ENCODE peak calls at places on chromosomes 16 and 17, in six cellular contexts. N is ovary, E is tibial nerve, I is A549, P is body of pancreas, F is stomach. L is an unnamed sample.

GRCh38 chr17:72122668-72123495 is 2.1 kb downstream of the SOX9 start:
- DNase-seq in N (no peak), E (no peak), I (no peak), P (no peak), F (peak), L (no peak)

GRCh38 chr16:57999366-57999970 is 1.0 kb downstream of the ZNF319 start:
- DNase-seq in N (no peak), E (no peak), I (no peak), P (no peak), F (no peak), L (peak)

GRCh38 chr16:46689492-46690280 is at the start of gene ORC6:
- DNase-seq in N (peak), E (peak), I (peak), P (peak), F (peak), L (peak)

GRCh38 chr17:61464121-61464905 is 12.1 kb downstream of the TBX4 start:
- DNase-seq in N (peak), E (no peak), I (no peak), P (no peak), F (no peak), L (no peak)

GRCh38 chr16:533391-534088 is 6.0 kb downstream of the CAPN15 start:
- DNase-seq in N (peak), E (no peak), I (no peak), P (peak), F (peak), L (no peak)

GRCh38 chr16:84484579-84485254 is 19.7 kb downstream of the MEAK7 start:
- DNase-seq in N (peak), E (peak), I (peak), P (peak), F (peak), L (peak)

GRCh38 chr17:66951605-66951953 is 12.9 kb upstream of the CACNG4 start:
- DNase-seq in N (no peak), E (no peak), I (no peak), P (no peak), F (no peak), L (no peak)

GRCh38 chr16:64498363-64498762 is 623.5 kb downstream of the CDH11 start:
- DNase-seq in N (no peak), E (no peak), I (no peak), P (no peak), F (no peak), L (no peak)

GRCh38 chr17:74125160-74125559 is 78.3 kb upstream of the RPL38 start:
- DNase-seq in N (no peak), E (no peak), I (no peak), P (no peak), F (no peak), L (no peak)

GRCh38 chr17:50799582-50799981 is 32.3 kb upstream of the ANKRD40CL start:
- DNase-seq in N (no peak), E (no peak), I (no peak), P (no peak), F (no peak), L (no peak)

GRCh38 chr16:67399749-67400704 is 6.7 kb upstream of the TPPP3 start:
- DNase-seq in N (peak), E (no peak), I (no peak), P (no peak), F (no peak), L (no peak)

GRCh38 chr17:37743875-37744632 is 805 bp downstream of the HNF1B start:
- DNase-seq in N (no peak), E (no peak), I (peak), P (peak), F (peak), L (peak)

GRCh38 chr16:68823401-68823800 is 19.9 kb upstream of the TANGO6 start:
- DNase-seq in N (no peak), E (no peak), I (no peak), P (no peak), F (no peak), L (no peak)

GRCh38 chr16:81752225-81752875 is 26.7 kb upstream of the PLCG2 start:
- DNase-seq in N (no peak), E (no peak), I (no peak), P (peak), F (peak), L (peak)

GRCh38 chr16:4011225-4011939 is 104.9 kb downstream of the ADCY9 start:
- DNase-seq in N (no peak), E (no peak), I (no peak), P (no peak), F (no peak), L (no peak)

GRCh38 chr16:85554791-85555548 is 58.2 kb upstream of the GSE1 start:
- DNase-seq in N (peak), E (no peak), I (peak), P (peak), F (peak), L (peak)

GRCh38 chr16:85137323-85138072 is 25.2 kb upstream of the CIBAR2 start:
- DNase-seq in N (peak), E (peak), I (no peak), P (peak), F (peak), L (no peak)

DNA sequence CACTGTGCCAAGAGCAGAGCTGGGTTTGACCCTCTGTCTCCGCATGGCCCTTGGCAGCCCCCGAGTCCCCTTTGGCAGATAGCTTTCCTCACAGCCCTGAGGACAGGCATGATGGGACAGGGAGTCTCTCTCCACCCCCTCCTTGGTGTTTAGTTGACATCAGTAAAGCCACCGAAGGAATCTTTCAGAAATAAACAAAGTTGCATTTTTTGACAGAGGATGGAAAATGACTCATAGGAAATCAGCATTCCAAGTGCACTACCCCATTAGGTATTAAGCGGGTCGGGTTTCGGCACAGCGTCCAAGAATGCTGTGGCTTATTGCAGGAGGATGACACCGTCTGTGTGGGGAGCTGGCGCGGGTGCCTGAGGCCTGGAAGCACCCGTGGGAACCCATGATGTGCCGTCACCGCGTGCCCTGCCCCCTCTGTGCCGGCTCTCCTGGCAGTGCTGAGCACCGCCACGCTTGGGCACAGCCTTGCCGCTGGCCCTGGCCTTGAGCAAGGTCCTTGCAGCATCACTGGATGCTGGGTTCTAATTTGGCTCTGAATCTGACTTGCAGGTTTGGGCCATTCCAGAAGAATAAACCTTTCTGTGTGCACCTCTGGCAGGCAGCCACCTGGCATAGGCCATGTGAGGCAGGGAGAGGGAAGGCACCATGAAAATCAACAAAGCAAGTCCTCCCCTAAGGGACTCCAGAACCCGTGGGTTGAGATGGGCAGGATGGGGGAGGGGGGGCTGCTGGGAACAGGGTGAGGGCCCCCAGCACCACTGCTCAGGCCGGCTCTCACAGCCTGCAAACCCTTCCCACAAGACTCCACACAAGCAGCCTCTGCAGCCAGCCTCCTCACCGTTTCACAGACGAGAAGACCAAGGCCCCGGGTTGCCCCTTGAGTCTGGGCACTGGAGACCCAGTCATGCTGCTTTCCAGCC is 50.5 kb upstream of the ZNF469 start:
- DNase-seq in N (no peak), E (peak), I (peak), P (peak), F (peak), L (no peak)
- TF ChIP-seq POLR2A in N (no peak), E (no peak), I (no peak), P (no peak), F (no peak), L (no peak)

DNA sequence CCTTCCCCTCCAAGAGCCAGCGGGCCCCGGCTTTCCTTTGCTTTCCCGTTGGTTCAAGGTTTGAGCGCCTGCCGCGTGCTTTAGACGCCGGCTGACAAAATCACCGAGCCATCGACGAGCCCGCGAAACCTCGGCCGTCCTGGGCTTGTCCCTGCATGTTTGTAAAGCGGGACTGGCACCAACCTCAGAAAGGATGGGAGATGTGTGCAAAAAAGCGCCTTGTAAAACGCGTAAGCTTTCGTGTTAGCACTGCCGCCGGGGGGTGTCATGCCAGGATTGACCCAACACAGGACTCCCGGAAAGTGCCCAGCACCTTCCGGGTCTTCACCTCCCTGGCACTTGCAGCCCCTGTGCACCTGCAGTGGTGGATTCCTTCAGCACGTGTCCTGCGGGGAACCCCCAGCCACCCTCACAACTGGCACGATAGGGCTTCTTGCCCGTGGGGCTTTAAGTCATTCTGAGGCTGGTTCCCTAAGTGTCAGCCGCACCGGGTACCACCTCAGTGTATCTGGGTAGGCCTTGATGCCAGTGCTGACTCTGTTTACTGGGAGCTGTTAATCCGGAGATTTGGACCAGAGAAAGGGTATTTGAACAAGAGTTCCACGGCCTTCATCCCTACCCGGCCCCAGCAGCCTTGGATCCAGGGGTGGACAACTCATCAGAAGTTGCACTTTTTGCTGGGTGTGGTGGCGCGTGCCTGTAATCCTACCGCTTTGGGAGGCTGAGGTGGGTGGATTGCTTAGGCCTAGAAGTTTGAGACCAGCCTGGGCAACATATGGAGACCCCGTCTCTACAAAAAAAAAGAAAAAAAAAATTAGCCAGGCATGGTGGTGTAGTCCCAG is 817 bp downstream of the NDUFAF8 start:
- DNase-seq in N (no peak), E (no peak), I (peak), P (peak), F (no peak), L (peak)
- TF ChIP-seq POLR2A in N (no peak), E (no peak), I (no peak), P (no peak), F (no peak), L (no peak)

GRCh38 chr17:76989519-76989918 is 121.3 kb downstream of the MGAT5B start:
- DNase-seq in N (no peak), E (no peak), I (no peak), P (no peak), F (no peak), L (no peak)
- TF ChIP-seq POLR2A in N (no peak), E (no peak), I (no peak), P (no peak), F (no peak), L (no peak)

DNA sequence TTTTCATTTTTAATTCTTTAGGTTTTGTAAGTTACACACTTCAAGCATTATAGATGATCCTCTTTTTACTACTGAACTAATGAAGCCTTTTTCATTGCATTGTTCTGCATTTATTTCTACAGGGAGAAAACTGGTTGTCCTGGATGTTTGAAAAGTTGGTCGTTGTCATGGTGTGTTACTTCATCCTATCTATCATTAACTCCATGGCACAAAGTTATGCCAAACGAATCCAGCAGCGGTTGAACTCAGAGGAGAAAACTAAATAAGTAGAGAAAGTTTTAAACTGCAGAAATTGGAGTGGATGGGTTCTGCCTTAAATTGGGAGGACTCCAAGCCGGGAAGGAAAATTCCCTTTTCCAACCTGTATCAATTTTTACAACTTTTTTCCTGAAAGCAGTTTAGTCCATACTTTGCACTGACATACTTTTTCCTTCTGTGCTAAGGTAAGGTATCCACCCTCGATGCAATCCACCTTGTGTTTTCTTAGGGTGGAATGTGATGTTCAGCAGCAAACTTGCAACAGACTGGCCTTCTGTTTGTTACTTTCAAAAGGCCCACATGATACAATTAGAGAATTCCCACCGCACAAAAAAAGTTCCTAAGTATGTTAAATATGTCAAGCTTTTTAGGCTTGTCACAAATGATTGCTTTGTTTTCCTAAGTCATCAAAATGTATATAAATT is 53.0 kb downstream of the TUBD1 start:
- DNase-seq in N (no peak), E (no peak), I (no peak), P (no peak), F (no peak), L (no peak)
- TF ChIP-seq POLR2A in N (no peak), E (no peak), I (no peak), P (no peak), F (no peak), L (peak)

L was measured in erythroblast.